ENCODE peak calls at places on chromosomes 1 and 21, in five cellular contexts. I, D, G, Q and O are unnamed samples.

GRCh38 chr1:203148127-203148526 is 20.6 kb downstream of the ADORA1 start:
- DNase-seq in G (no peak), Q (peak), D (peak), I (no peak), O (peak)

GRCh38 chr21:31557956-31558838 is 101.3 kb upstream of the SOD1 start:
- DNase-seq in G (no peak), I (peak), Q (no peak), D (no peak), O (no peak)

GRCh38 chr21:18204931-18205330 is 39.7 kb upstream of the CHODL start:
- DNase-seq in I (no peak), D (no peak), G (no peak), Q (no peak), O (no peak)

GRCh38 chr1:168609133-168609715 is 32.8 kb downstream of the XCL1 start:
- DNase-seq in D (no peak), I (peak), G (no peak), Q (no peak), O (no peak)

GRCh38 chr1:6172549-6172948 is 7.6 kb downstream of the CHD5 start:
- DNase-seq in I (no peak), D (no peak), G (no peak), Q (peak), O (no peak)

GRCh38 chr1:168392958-168393357 is 112.3 kb downstream of the TBX19 start:
- DNase-seq in I (no peak), D (peak), G (no peak), Q (no peak), O (no peak)

GRCh38 chr1:27144920-27145661 is 9.8 kb downstream of the SLC9A1 start:
- DNase-seq in D (no peak), I (no peak), Q (no peak), G (no peak), O (no peak)

GRCh38 chr1:82245345-82246014 is 444.7 kb downstream of the ADGRL2 start:
- DNase-seq in Q (no peak), I (no peak), G (no peak), D (no peak), O (no peak)

GRCh38 chr21:36640260-36641244 is 58.4 kb upstream of the SIM2 start:
- DNase-seq in I (no peak), D (no peak), G (no peak), Q (no peak), O (no peak)

GRCh38 chr1:8211620-8212442 is 106.1 kb upstream of the SLC45A1 start:
- DNase-seq in G (no peak), D (no peak), Q (peak), I (no peak), O (peak)

GRCh38 chr21:44874497-44875331 is 1.2 kb upstream of the PTTG1IP start:
- DNase-seq in G (no peak), Q (no peak), D (no peak), I (peak), O (no peak)

GRCh38 chr1:230058619-230059018 is 8.4 kb upstream of the GALNT2 start:
- DNase-seq in Q (no peak), G (no peak), D (no peak), I (no peak), O (no peak)

DNA sequence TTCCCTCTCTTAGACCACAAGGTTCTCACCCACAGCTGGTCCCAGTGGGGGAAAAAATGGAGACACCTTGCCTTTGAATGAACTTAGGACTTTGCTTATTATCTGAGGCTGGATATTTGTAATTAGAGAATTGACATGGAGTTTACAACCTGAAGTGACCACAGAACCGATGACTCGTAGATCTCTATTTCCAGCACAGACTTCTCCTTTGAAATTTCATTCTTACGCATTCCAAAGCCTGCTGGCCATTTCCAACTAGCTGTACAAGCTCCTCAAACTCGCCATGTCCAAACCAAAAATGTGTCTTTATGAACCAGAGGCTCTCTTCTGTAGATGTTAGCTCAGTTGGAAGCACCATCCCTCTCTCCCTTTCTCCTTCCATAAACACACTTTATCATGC is 12.0 kb downstream of the RAB7B start:
- DNase-seq in I (no peak), Q (no peak), D (no peak), G (no peak), O (no peak)
- TF ChIP-seq ZNF274 in I (no peak), Q (no peak), D (no peak), G (no peak), O (no peak)

DNA sequence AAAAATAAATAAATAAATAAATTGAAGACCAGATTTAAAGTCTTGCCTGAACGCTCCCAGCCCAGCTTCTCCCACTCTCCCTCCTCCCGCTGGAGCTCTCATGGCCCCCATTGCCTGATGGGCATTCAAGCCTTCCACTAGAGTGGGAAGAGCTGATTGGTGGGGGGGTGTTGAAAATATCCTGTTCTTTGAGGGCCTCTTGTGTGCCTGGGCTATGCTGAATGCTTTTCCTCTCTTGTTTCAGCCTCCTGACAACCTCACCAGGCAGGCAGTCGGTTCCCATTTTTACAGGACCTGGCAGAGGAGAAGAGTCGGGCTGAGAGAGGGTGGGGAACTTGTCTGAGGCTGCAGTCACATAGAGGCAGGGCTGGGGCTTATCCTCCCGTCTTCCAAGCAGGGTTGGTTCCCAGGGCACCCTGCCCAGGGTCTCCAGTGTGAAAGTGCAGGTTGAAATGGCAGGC is 59.2 kb upstream of the SSBP3 start:
- DNase-seq in D (no peak), Q (no peak), I (peak), G (no peak), O (no peak)
- TF ChIP-seq MAX in D (no peak), Q (no peak), I (no peak), G (no peak), O (no peak)

GRCh38 chr1:94698759-94699502 is 121.2 kb upstream of the SLC44A3 start:
- DNase-seq in Q (peak), I (no peak), G (no peak), D (no peak), O (peak)
- TF ChIP-seq YY1 in Q (no peak), I (no peak), G (no peak), D (no peak), O (no peak)

DNA sequence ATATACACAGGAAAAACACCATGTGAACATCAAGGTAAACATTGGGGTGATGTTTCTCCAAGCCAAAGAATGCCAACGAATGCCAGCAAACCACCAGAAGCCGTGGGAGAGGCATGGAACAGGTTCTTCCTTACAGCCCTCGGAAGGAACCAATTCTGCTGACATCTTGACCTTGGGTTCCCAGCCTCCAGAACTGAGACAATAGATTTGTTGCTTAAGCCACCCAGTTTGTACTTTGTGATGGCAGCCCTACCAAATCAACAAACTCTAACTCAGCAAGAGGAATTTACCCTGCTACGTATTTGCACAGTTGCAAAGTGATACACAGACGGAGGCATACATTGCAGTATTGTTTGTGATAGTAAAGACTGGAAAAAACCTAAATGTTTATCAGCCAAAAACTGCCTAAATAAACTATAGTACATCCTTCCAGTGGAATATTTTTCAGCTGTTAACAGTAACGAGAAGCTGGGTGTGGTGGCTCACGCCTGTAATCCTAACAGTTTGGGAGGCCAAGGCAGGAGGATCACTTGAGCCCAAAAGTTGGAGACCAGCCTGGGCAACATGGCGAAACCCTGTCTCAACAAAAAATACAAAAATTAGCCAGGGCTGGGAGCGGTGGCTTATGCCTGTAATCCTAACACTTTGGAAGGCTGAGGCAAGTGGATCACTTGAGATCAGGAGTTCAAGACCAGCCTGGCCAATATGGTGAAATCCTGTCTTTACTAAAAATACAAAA is 12.5 kb upstream of the ZC3H12A start:
- DNase-seq in G (no peak), Q (peak), I (no peak), D (no peak), O (no peak)
- TF ChIP-seq ZNF274 in G (no peak), Q (no peak), I (no peak), D (no peak), O (no peak)

GRCh38 chr1:97943354-97943753 is 22.5 kb upstream of the DPYD start:
- DNase-seq in G (no peak), D (no peak), I (no peak), Q (no peak), O (no peak)
- TF ChIP-seq MAX in G (no peak), D (no peak), I (no peak), Q (no peak), O (no peak)

GRCh38 chr1:19585507-19585906 is 58.6 kb upstream of the NBL1 start:
- DNase-seq in Q (no peak), D (no peak), G (no peak), I (no peak), O (no peak)

GRCh38 chr1:19577001-19577400 is 67.1 kb upstream of the NBL1 start:
- DNase-seq in G (no peak), D (no peak), Q (no peak), I (no peak), O (no peak)

DNA sequence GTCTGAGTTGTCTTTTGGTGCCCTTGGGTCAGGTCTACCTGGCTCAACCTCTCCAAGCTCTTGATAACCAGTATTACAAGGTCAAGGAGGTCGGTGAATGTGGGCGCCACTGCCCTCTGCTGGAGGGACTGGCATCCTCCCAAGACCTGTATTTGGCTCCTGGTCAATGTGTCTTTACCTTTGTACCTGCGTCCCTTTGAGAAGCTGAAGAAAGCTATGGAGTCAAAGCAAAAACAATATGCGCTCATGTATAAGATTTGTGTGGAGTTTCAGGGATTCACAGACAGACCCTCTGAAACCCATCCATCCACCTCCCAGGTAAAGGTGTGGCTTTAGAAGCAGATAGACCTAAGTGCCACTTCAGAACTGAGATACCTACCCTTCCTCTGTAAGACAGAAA is 61.8 kb upstream of the NBL1 start:
- DNase-seq in I (peak), D (peak), G (peak), Q (no peak), O (peak)
- TF ChIP-seq YY1 in I (no peak), D (no peak), G (peak), Q (no peak), O (no peak)

GRCh38 chr1:12178511-12178910 is 11.7 kb downstream of the TNFRSF1B start:
- DNase-seq in I (no peak), D (no peak), Q (no peak), G (no peak), O (no peak)

GRCh38 chr1:12177156-12177998 is 10.6 kb downstream of the TNFRSF1B start:
- DNase-seq in G (no peak), I (no peak), D (no peak), Q (no peak), O (no peak)

GRCh38 chr1:12176298-12177118 is 9.7 kb downstream of the TNFRSF1B start:
- DNase-seq in G (no peak), I (no peak), Q (no peak), D (no peak), O (no peak)

GRCh38 chr1:12179111-12179519 is 12.3 kb downstream of the TNFRSF1B start:
- DNase-seq in D (no peak), G (no peak), I (no peak), Q (peak), O (peak)

DNA sequence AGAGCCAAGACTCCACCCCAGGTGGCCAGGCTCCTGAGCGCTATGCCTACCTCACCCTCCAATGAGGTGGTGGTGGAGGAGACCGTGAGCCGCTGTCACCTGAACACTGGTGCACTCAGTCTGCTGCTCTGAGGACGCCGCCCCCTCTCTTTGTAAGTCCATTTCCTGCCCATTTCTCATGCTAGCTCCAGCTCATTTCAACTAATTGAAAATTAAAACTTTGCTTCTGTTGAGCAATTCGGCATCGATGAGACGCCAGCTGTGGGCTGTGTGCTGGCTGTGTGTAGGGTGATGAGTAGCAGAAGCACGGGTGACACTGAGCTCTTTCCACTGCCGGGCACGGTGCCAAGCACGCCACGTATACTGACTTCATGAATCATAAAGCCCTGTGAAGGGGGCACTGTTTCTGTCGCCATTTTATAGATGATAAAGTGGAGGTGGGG is 11.2 kb downstream of the TNFRSF1B start:
- DNase-seq in Q (no peak), D (no peak), G (no peak), I (no peak), O (peak)
- TF ChIP-seq ZNF274 in Q (no peak), D (no peak), G (no peak), I (no peak), O (no peak)

DNA sequence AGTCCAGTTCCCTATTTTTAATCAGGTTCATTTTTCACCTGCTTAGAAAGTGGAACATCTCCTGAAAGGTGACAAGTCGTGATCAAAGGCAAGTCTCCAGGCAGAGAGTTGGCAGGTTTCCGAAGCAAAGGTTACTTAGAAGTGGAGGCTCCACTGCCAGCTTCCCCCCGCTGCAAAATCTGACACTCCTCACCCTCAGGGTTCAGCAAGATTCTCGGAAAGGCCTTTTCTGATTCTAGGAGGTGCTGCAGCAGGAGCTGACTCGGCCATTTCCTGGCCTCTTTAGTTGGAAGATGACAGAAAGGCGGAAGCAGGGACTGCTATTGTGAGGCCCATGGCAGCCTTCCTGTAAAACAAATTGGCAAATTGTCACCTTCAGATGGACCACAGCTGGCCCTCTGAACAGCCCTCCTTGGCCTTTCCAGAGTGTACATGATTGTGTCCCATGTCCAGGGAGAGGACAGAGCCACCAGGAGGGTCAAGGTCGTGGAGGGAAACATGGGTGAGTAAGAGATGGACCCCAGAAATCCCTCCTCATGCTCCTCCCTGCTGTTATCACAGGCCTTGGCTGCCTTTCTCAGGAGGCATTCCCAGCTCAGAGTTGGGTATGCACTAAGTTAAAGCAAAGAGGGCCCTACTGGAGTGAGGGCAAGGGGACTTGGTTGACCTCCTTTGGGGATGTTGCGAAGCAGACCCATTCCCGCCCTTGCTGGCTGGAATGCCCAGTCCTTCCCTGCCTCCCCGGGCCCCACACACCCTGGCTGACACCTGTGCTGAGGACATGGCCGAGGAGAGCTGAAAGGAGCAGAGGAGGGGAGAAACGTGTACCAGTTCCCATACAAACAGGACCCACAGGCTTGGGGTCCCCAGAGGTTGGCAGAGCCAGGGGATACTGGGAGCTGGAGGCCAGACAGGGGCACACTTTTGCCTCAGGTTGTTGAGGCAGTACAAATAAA is 115.5 kb upstream of the IRF2BP2 start:
- DNase-seq in D (peak), G (no peak), I (no peak), Q (no peak), O (no peak)
- TF ChIP-seq MAX in D (no peak), G (no peak), I (no peak), Q (no peak), O (no peak)